ENCODE peak calls at places on chromosomes 16 and 17, in five cellular contexts. N is ovary, F is thoracic aorta, L is OCI-LY7, D is IMR-90. J is an unnamed sample.

GRCh38 chr17:1590747-1591473 is 28.3 kb upstream of the PITPNA start:
- DNase-seq in N (no peak), F (no peak), L (no peak), D (no peak), J (no peak)

GRCh38 chr17:81291662-81292061 is 3.4 kb downstream of the SLC38A10 start:
- DNase-seq in N (no peak), F (no peak), L (peak; percentile 78), D (peak; percentile 25), J (peak; percentile 82)

GRCh38 chr16:23826528-23827244 is 9.1 kb upstream of the PRKCB start:
- DNase-seq in N (no peak), F (no peak), L (peak; percentile 71), D (no peak), J (no peak)

GRCh38 chr17:43952724-43953666 is 745 bp downstream of the PYY start:
- DNase-seq in N (no peak), F (no peak), L (no peak), D (no peak), J (no peak)

GRCh38 chr17:1331708-1332107 is 52.2 kb downstream of the TRARG1 start:
- DNase-seq in N (no peak), F (no peak), L (no peak), D (no peak), J (no peak)

GRCh38 chr17:759964-760363 is 7.9 kb upstream of the GEMIN4 start:
- DNase-seq in N (no peak), F (no peak), L (no peak), D (no peak), J (no peak)

GRCh38 chr16:54484700-54485099 is 198.1 kb upstream of the IRX3 start:
- DNase-seq in N (no peak), F (no peak), L (no peak), D (no peak), J (no peak)

GRCh38 chr17:6070895-6071511 is 824 bp downstream of the WSCD1 start:
- DNase-seq in N (no peak), F (no peak), L (no peak), D (no peak), J (peak; percentile 16)

GRCh38 chr17:63440127-63440769 is 5.9 kb downstream of the CYB561 start:
- DNase-seq in N (no peak), F (no peak), L (no peak), D (no peak), J (no peak)

GRCh38 chr17:57862990-57863667 is 13.3 kb upstream of the MRPS23 start:
- DNase-seq in N (no peak), F (no peak), L (no peak), D (no peak), J (no peak)

GRCh38 chr17:50473901-50474300 is 4.8 kb upstream of the RSAD1 start:
- DNase-seq in N (no peak), F (no peak), L (no peak), D (no peak), J (no peak)

GRCh38 chr17:21201302-21201602 is 12.7 kb downstream of the TMEM11 start:
- DNase-seq in N (no peak), F (no peak), L (no peak), D (no peak), J (no peak)

GRCh38 chr16:1961651-1962067 is 2.3 kb downstream of the NDUFB10 start:
- DNase-seq in N (no peak), F (no peak), L (peak; percentile 59), D (no peak), J (no peak)

GRCh38 chr16:88002211-88002610 is 51.0 kb downstream of the BANP start:
- DNase-seq in N (no peak), F (no peak), L (no peak), D (no peak), J (no peak)

GRCh38 chr17:51640108-51640622 is 379.8 kb downstream of the UTP18 start:
- DNase-seq in N (no peak), F (no peak), L (peak; percentile 25), D (no peak), J (no peak)

GRCh38 chr17:65123757-65124675 is 13.2 kb upstream of the RGS9 start:
- DNase-seq in N (no peak), F (no peak), L (no peak), D (peak; percentile 76), J (no peak)

GRCh38 chr17:78179372-78179771 is 7.5 kb downstream of the TK1 start:
- DNase-seq in N (no peak), F (peak; percentile 22), L (no peak), D (peak; percentile 74), J (peak; percentile 56)

GRCh38 chr17:81551458-81552243 is 502 bp downstream of the FAAP100 start:
- DNase-seq in N (no peak), F (no peak), L (peak; percentile 56), D (peak; percentile 16), J (peak; percentile 43)

GRCh38 chr17:78225088-78225865 is 6.2 kb upstream of the TMEM235 start:
- DNase-seq in N (no peak), F (no peak), L (no peak), D (no peak), J (no peak)

GRCh38 chr17:74963656-74964055 is 8.9 kb downstream of the HID1 start:
- DNase-seq in N (no peak), F (no peak), L (peak; percentile 26), D (no peak), J (no peak)

GRCh38 chr17:5000237-5000639 is 2.5 kb downstream of the KIF1C start:
- DNase-seq in N (peak; percentile 84), F (peak; percentile 60), L (no peak), D (no peak), J (peak; percentile 59)

GRCh38 chr16:55912022-55912421 is 36.8 kb upstream of the CES5A start:
- DNase-seq in N (no peak), F (no peak), L (no peak), D (no peak), J (peak; percentile 29)

GRCh38 chr16:69937465-69937951 is 13.6 kb upstream of the CLEC18A start:
- DNase-seq in N (no peak), F (no peak), L (no peak), D (no peak), J (no peak)
- TF ChIP-seq CTCF in N (no peak), F (no peak), L (no peak), D (peak; percentile 18), J (no peak)

GRCh38 chr16:89711601-89712475 is 8.9 kb downstream of the VPS9D1 start:
- DNase-seq in N (peak; percentile 35), F (no peak), L (peak; percentile 87), D (peak; percentile 50), J (peak; percentile 63)
- H3K27ac ChIP-seq in N (no peak overlapping the region), F (no peak overlapping the region), L (peak overlapping the region; percentile 36), D (no peak overlapping the region), J (no peak overlapping the region)

GRCh38 chr17:46010597-46011186 is 11.6 kb downstream of the STH start:
- DNase-seq in N (no peak), F (no peak), L (no peak), D (no peak), J (no peak)
- TF ChIP-seq CTCF in N (no peak), F (no peak), L (no peak), D (no peak), J (no peak)

GRCh38 chr17:40153603-40154238 is 13.4 kb downstream of the CASC3 start:
- DNase-seq in N (no peak), F (no peak), L (no peak), D (no peak), J (no peak)
- H3K27ac ChIP-seq in N (no peak overlapping the region), F (no peak overlapping the region), L (no peak overlapping the region), D (no peak overlapping the region), J (no peak overlapping the region)

DNA sequence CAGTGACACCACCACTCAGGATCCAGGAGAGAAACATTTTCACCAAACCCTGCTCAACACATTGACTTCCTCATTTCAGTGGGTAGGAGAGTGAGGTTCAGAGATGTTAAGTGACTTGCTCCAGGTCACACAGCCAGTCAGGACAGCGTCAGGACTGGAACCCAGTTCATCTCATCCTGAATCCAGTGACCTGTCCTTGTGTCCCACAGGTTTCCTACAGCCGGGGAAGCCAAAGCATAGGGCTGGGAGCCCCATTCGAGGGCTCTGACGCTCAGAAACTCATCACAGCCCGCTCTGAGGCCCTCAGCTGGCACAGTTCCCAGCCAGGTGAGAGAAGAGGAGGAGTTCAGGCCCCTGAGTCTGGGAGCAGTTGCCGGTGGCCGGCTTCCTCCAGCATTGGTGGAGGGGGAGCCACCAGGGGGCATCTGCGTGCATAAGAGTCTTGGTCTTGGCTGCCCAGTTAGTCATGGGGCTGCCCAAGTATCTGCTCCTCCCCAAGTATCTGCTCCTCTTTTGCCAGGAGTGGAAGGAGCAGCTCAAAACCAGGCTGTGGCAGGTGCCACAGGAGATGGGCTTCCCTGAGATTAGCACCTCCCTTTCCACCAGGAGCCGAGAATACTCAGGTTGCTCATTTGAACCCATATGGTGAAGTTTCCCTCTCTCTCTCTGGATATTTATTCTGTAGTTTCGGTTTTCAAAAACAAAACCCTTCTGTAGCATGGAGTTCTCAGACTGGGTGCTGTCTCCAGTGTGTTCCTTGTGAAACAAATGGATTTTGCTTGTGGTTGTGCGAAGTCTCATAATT is 56.0 kb downstream of the TNFRSF13B start:
- DNase-seq in N (no peak), F (no peak), L (peak; percentile 81), D (peak; percentile 16), J (peak; percentile 85)
- TF ChIP-seq CTCF in N (no peak), F (no peak), L (peak; percentile 85), D (peak; percentile 49), J (peak; percentile 40)